ENCODE peak calls at places on chromosomes 13 and 19, in seven cellular contexts. U, Y, X, H, P, C and L are unnamed samples. For H3K4me1, the result is how much of the 10 kb centered on the place peaks cover.

GRCh38 chr13:41064493-41064892 is 3.2 kb downstream of the WBP4 start:
- DNase-seq in C (peak), H (no peak), X (peak), U (no peak), Y (no peak), P (no peak), L (no peak)

GRCh38 chr13:109113427-109113826 is 484.0 kb downstream of the MYO16 start:
- DNase-seq in X (no peak), P (no peak), U (no peak), H (no peak), C (no peak), Y (no peak), L (no peak)

GRCh38 chr19:41638624-41639023 is 11.8 kb upstream of the CEACAM4 start:
- DNase-seq in P (peak), Y (no peak), U (no peak), X (no peak), H (no peak), C (no peak), L (no peak)

GRCh38 chr19:5917431-5918107 is 3.5 kb downstream of the CAPS start:
- DNase-seq in P (no peak), C (no peak), U (no peak), H (no peak), Y (no peak), X (no peak), L (no peak)

GRCh38 chr13:108586826-108587225 is 42.6 kb upstream of the MYO16 start:
- DNase-seq in P (no peak), H (no peak), X (no peak), Y (no peak), U (no peak), C (no peak), L (no peak)

GRCh38 chr13:48591889-48592725 is 59.2 kb upstream of the RCBTB2 start:
- DNase-seq in Y (no peak), U (no peak), P (no peak), H (no peak), C (no peak), X (no peak), L (no peak)

GRCh38 chr13:108269601-108270328 is at the start of gene TNFSF13B:
- DNase-seq in X (peak), P (peak), H (peak), U (peak), Y (peak), C (peak), L (peak)

GRCh38 chr13:44191504-44192171 is 182.0 kb upstream of the SERP2 start:
- DNase-seq in C (peak), Y (no peak), H (peak), P (peak), X (peak), U (peak), L (peak)

DNA sequence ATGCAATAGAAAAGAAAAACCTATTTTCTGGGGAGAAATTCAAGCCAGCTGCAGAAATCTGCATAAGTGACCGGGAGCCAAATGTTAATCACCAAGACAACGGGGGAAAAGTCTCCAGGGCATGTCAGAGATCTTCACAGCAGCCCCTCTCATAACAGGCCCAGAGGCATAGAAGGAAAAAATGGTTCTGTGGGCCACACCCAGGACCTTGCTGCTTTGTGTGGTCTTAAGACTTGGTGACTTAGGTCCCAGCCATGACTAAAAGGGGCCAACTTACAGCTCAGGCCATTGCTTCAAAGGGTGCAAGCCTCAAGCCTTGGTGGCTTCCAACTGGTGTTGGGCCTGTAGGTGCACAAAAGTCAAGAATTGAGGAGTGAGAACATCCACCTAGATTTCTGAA is 2847.6 kb upstream of the PCDH20 start:
- DNase-seq in H (no peak), C (no peak), Y (no peak), U (no peak), X (no peak), P (no peak), L (no peak)
- H3K4me1 ChIP-seq in H (under half), C (under half), Y (under half), U (under half), X (under half), P (under half), L (under half)

DNA sequence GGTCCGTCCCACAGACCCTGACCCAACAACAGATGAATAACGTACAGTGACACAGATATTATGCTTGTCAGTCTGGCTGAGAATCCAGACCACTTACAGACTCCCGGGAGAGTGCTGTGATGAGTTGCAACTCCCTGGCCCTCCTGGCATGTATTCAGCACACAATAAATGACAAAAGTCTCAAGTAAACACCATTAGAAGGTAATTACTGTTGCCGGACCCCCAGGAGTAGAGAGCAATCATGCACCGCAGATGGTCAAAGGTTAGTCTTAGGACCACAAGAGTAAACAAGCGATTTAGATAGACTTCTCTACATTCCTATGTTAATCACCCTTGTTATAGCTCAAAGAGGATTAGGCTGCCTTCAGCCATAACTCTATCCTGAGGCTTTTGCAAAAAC is 726.4 kb upstream of the GPC6 start:
- DNase-seq in C (no peak), Y (no peak), P (no peak), X (no peak), U (no peak), H (no peak), L (no peak)
- H3K27ac ChIP-seq in C (no peak), Y (no peak), P (no peak), X (no peak), U (no peak), H (no peak), L (no peak)

GRCh38 chr13:36363464-36363863 is 17.3 kb upstream of the SPART start:
- DNase-seq in P (no peak), U (no peak), X (no peak), Y (no peak), C (no peak), H (no peak), L (no peak)
- H3K4me1 ChIP-seq in P (under half), U (under half), X (under half), Y (under half), C (under half), H (under half), L (under half)

GRCh38 chr13:113605866-113606438 is 21.4 kb downstream of the TFDP1 start:
- DNase-seq in C (no peak), X (no peak), P (no peak), Y (no peak), H (no peak), U (no peak), L (no peak)

GRCh38 chr13:113607056-113607455 is 22.5 kb downstream of the TFDP1 start:
- DNase-seq in C (no peak), U (no peak), P (no peak), X (no peak), H (no peak), Y (no peak), L (no peak)

GRCh38 chr13:113604186-113604585 is 19.6 kb downstream of the TFDP1 start:
- DNase-seq in C (no peak), P (no peak), Y (no peak), H (no peak), U (no peak), X (no peak), L (no peak)

GRCh38 chr13:113607477-113608245 is 23.1 kb downstream of the TFDP1 start:
- DNase-seq in P (no peak), Y (peak), U (no peak), C (no peak), X (no peak), H (no peak), L (no peak)

GRCh38 chr13:113605461-113605860 is 20.9 kb downstream of the TFDP1 start:
- DNase-seq in H (no peak), Y (no peak), P (no peak), C (no peak), U (no peak), X (no peak), L (no peak)
- H3K27ac ChIP-seq in H (no peak), Y (no peak), P (no peak), C (no peak), U (no peak), X (no peak), L (no peak)

DNA sequence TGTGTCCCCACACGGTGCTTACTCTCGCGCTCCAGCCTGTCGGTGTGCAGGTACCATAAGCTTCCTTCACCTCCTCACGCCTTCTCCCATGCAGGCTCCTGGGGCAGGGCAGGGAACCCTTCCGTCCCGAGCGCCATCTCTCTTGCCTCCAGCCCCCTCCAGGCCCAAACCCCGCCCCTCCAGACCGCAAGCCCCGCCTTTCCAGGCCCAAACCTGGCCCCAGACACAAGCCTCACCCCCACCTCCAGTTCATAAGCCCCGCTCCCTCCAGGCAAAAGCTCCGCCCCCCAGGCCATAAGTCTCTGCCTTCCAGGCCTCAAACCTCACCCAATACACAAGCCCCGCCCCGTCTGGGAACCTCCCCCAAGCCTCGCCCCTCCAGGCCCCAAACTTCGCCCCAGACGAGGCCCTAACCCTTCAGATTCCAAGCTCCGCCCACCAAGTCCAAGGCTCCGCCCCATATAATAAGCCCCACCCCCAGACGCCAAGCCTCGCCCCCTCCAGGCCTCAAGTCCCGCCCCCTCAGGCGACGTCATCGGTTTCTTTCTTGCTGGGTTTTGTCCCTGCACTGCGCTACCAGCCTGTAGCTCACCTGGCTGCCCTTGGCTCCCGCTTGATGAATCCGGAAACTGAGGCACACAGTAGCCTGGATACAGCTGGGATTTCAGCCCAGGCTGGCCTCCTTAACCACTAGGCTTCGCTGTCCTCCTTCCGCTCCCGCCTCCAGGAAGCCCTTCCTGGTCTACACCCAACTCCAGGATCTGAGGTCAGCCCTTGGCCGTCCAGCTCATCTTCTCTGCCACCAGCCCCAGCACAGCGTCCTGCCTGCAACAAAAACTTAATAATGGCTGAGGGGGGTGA is 16.1 kb downstream of the MKNK2 start:
- DNase-seq in X (peak), C (no peak), P (peak), H (no peak), Y (peak), U (peak), L (peak)
- H3K4me1 ChIP-seq in X (under half), C (under half), P (under half), H (under half), Y (under half), U (under half), L (under half)

GRCh38 chr13:29522044-29522685 is 73.3 kb downstream of the SLC7A1 start:
- DNase-seq in Y (no peak), X (peak), H (peak), U (no peak), C (peak), P (no peak), L (no peak)
- H3K27ac ChIP-seq in Y (no peak), X (no peak), H (peak), U (no peak), C (peak), P (no peak), L (peak)

GRCh38 chr13:52002361-52002760 is 8.9 kb downstream of the ATP7B start:
- DNase-seq in H (no peak), P (peak), X (no peak), C (no peak), U (no peak), Y (no peak), L (no peak)
- H3K4me1 ChIP-seq in H (under half), P (under half), X (under half), C (under half), U (under half), Y (under half), L (under half)

GRCh38 chr19:1221141-1221903 is 15.7 kb downstream of the STK11 start:
- DNase-seq in Y (peak), P (no peak), H (no peak), C (peak), X (peak), U (peak), L (peak)
- H3K27ac ChIP-seq in Y (no peak), P (no peak), H (peak), C (no peak), X (peak), U (no peak), L (no peak)

DNA sequence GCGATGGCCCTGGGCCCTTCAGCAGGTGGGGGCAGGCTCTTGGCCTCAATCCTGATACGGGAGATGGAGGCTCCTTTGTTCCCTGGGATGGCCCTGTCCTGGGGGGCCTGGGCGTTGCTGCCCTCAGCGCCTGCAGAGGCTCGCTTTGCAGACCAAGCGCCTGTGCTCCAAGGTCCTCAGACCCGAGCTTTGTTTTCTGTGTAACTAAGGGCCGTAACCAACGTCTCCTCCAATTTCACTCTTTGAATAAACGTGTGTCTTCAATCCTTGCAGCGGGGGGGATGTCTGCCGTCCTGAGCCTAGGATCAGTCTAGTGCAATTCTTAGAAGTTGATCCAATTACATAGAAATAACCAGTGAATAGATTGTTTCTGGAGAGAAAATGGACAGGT is 5.2 kb downstream of the PTBP1 start:
- DNase-seq in H (no peak), U (no peak), C (peak), P (peak), Y (no peak), X (no peak), L (no peak)
- H3K4me1 ChIP-seq in H (under half), U (under half), C (under half), P (under half), Y (half or more), X (under half), L (half or more)

GRCh38 chr13:99321709-99322108 is 14.5 kb upstream of the GPR183 start:
- DNase-seq in U (no peak), C (no peak), Y (no peak), X (no peak), P (no peak), H (no peak), L (no peak)
- H3K27ac ChIP-seq in U (peak), C (peak), Y (no peak), X (no peak), P (no peak), H (peak), L (peak)